ENCODE peak calls at places on chromosomes 13 and 19, in five cellular contexts. P is CD4-positive, alpha-beta T cell; G is activated CD8-positive, alpha-beta T cell treated with anti-CD3 and anti-CD28 coated beads for 36 hours; H is fibroblast of pulmonary artery; U is type B pancreatic cell. Z is an unnamed sample.

GRCh38 chr19:17862711-17863519 is 3.2 kb downstream of the RPL18A start:
- DNase-seq in P (no peak), G (no peak), H (no peak), U (no peak), Z (no peak)

GRCh38 chr19:1901940-1902404 is 3.2 kb upstream of the ADAT3 start:
- DNase-seq in P (no peak), G (no peak), H (no peak), U (no peak), Z (no peak)

GRCh38 chr13:70189981-70190380 is 81.7 kb upstream of the KLHL1 start:
- DNase-seq in P (no peak), G (no peak), H (no peak), U (no peak), Z (no peak)

GRCh38 chr13:49546559-49546958 is 38.8 kb downstream of the RCBTB1 start:
- DNase-seq in P (no peak), G (no peak), H (no peak), U (no peak), Z (no peak)

GRCh38 chr13:20387441-20387971 is 138.2 kb downstream of the CRYL1 start:
- DNase-seq in P (no peak), G (no peak), H (no peak), U (no peak), Z (no peak)

GRCh38 chr19:45782162-45782623 is at the start of gene DMPK:
- DNase-seq in P (no peak), G (no peak), H (no peak), U (no peak), Z (no peak)

GRCh38 chr13:96994030-96994848 is at the start of gene OXGR1:
- DNase-seq in P (no peak), G (no peak), H (no peak), U (no peak), Z (no peak)

GRCh38 chr19:51687791-51688664 is 5.1 kb upstream of the SPACA6 start:
- DNase-seq in P (no peak), G (no peak), H (peak; percentile 60), U (no peak), Z (peak; percentile 17)

GRCh38 chr13:46495647-46496046 is 57.3 kb upstream of the LRCH1 start:
- DNase-seq in P (no peak), G (no peak), H (no peak), U (no peak), Z (no peak)

GRCh38 chr13:107422421-107422820 is 792.9 kb downstream of the LIG4 start:
- DNase-seq in P (no peak), G (no peak), H (no peak), U (no peak), Z (no peak)

GRCh38 chr19:48297975-48298374 is 27.4 kb upstream of the EMP3 start:
- DNase-seq in P (no peak), G (no peak), H (no peak), U (no peak), Z (no peak)

GRCh38 chr19:30085394-30085793 is 143.4 kb downstream of the URI1 start:
- DNase-seq in P (no peak), G (peak; percentile 20), H (no peak), U (no peak), Z (no peak)

GRCh38 chr13:34207334-34207733 is 389.4 kb downstream of the RFC3 start:
- DNase-seq in P (no peak), G (no peak), H (peak; percentile 91), U (no peak), Z (no peak)

GRCh38 chr19:21677696-21678418 is 89.5 kb downstream of the ZNF100 start:
- DNase-seq in P (peak; percentile 5), G (peak; percentile 42), H (no peak), U (no peak), Z (no peak)

GRCh38 chr19:52653161-52653560 is 15.0 kb upstream of the ZNF83 start:
- DNase-seq in P (no peak), G (no peak), H (no peak), U (no peak), Z (no peak)

GRCh38 chr13:38687246-38688229 is 661 bp downstream of the FREM2 start:
- DNase-seq in P (no peak), G (no peak), H (no peak), U (peak; percentile 77), Z (no peak)

GRCh38 chr19:16368385-16369305 is 44.0 kb downstream of the KLF2 start:
- DNase-seq in P (peak; percentile 93), G (peak; percentile 50), H (no peak), U (no peak), Z (no peak)

GRCh38 chr13:37679043-37679442 is 80.5 kb upstream of the POSTN start:
- DNase-seq in P (no peak), G (no peak), H (no peak), U (no peak), Z (no peak)

DNA sequence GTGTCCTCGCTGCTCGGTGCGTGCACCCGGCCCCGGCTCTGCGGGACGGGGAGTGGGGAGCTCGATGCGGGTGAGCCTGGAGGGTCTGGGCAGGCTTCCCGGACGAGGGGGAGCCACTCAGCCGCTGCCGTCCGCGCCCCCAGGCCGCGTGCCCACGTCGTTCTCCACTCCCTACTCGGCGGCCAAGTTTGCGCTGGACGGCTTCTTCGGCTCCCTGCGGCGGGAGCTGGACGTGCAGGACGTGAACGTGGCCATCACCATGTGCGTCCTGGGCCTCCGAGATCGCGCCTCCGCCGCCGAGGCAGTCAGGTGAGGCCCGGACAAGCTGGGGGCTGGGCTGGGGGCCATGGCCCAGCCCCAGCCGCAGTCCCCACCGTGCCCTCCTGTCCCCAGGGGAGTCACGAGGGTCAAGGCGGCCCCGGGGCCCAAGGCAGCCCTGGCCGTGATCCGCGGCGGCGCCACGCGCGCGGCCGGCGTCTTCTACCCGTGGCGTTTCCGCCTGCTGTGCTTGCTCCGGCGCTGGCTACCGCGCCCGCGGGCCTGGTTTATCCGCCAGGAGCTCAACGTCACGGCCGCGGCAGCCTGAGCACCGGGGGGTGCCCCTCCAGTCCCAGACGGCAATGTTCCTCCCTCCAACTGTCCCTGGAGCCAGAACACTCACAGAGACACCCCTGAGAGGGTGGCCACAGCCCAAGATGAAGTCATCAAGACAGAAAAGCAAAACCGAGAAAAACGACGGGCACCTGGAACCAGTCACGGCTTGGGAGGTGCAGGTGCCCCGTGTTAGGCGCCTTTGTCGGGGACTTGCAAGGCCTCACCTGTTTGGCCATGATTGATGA is 2.5 kb upstream of the RPL36 start:
- DNase-seq in P (no peak), G (no peak), H (no peak), U (no peak), Z (no peak)
- TF ChIP-seq CTCF in P (peak; percentile 49), G (peak; percentile 60), H (no peak), U (peak; percentile 16), Z (no peak)

GRCh38 chr13:41384749-41385503 is 72.4 kb upstream of the RGCC start:
- DNase-seq in P (no peak), G (no peak), H (peak; percentile 42), U (no peak), Z (no peak)
- TF ChIP-seq CTCF in P (peak; percentile 45), G (peak; percentile 56), H (peak; percentile 48), U (peak; percentile 72), Z (no peak)

DNA sequence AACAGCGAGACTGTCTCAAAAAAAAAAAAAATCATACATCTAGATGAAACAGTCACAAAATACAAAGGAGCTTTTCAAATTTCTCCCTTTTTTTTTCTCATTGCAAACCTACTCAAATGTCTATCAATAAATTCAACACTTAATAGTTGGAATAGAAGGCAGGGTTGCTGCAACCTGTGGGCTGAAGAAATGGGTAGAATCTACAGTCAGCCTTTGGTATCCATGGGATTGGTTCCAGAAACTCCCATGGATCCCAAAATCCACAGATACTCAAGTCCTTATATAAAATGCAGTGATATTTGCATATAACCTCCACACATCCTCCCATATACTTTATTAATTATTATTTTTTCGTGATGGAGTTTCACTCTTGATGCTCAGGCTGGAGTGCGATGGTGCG is 14.7 kb downstream of the FBXO27 start:
- DNase-seq in P (no peak), G (no peak), H (no peak), U (no peak), Z (no peak)
- TF ChIP-seq CTCF in P (no peak), G (no peak), H (no peak), U (no peak), Z (no peak)

GRCh38 chr13:50864492-50864891 is 21.0 kb upstream of the DLEU7 start:
- DNase-seq in P (no peak), G (no peak), H (no peak), U (no peak), Z (no peak)
- TF ChIP-seq CTCF in P (no peak), G (no peak), H (no peak), U (no peak), Z (no peak)

GRCh38 chr19:34676697-34677385 is at the start of gene SCGB2B2:
- DNase-seq in P (peak; percentile 76), G (peak; percentile 77), H (no peak), U (no peak), Z (no peak)
- TF ChIP-seq CTCF in P (no peak), G (no peak), H (no peak), U (peak; percentile 56), Z (no peak)

GRCh38 chr19:3783660-3784584 is 2.3 kb downstream of the MATK start:
- DNase-seq in P (no peak), G (peak; percentile 71), H (no peak), U (no peak), Z (no peak)
- TF ChIP-seq CTCF in P (peak; percentile 12), G (peak; percentile 68), H (no peak), U (peak; percentile 50), Z (peak; percentile 44)

GRCh38 chr19:44696939-44697669 is 1.8 kb upstream of the CEACAM16 start:
- DNase-seq in P (no peak), G (no peak), H (no peak), U (no peak), Z (no peak)

GRCh38 chr19:44690131-44690440 is 8.9 kb upstream of the CEACAM16 start:
- DNase-seq in P (no peak), G (no peak), H (no peak), U (no peak), Z (no peak)

GRCh38 chr19:44697670-44698034 is 1.3 kb upstream of the CEACAM16 start:
- DNase-seq in P (no peak), G (no peak), H (no peak), U (no peak), Z (no peak)

GRCh38 chr19:44692379-44692721 is 6.6 kb upstream of the CEACAM16 start:
- DNase-seq in P (no peak), G (no peak), H (no peak), U (no peak), Z (no peak)

DNA sequence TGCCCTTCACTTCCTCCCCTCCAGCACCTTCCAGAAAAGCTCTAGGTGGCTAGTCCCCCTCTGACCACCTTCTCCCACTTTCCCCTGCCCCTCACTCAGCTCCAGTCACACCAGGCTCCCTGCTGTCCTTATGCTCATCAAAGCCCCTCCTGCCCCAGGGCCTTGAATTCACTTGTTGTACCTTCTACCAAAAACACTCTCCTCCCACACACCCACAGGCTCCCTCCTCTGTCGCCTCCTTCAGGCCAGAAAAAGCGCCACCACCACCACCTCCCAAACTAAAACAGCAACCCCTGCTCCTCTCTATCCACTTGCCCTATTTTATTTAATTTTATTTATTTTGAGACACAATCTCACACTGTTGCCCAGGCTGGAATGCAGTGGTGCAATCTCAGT is 4.8 kb upstream of the CEACAM16 start:
- DNase-seq in P (no peak), G (peak; percentile 56), H (no peak), U (no peak), Z (no peak)
- TF ChIP-seq CTCF in P (peak; percentile 13), G (peak; percentile 42), H (peak; percentile 34), U (peak; percentile 53), Z (no peak)